ENCODE peak calls at places on chromosomes 16 and 17, in five cellular contexts. One of them, this sample, is unnamed.

GRCh38 chr17:12047977-12048376 is 27.3 kb downstream of the MAP2K4 start:
- DNase-seq in adrenal gland: peak; percentile 10
- DNase-seq in CD4-positive, CD25-positive, alpha-beta regulatory T cell: no peak
- DNase-seq in CD8-positive, alpha-beta T cell: no peak
- DNase-seq in fibroblast of the aortic adventitia: peak; percentile 14
- DNase-seq in this sample: no peak

GRCh38 chr17:81556175-81556691 is 4.1 kb upstream of the FAAP100 start:
- DNase-seq in adrenal gland: peak; percentile 67
- DNase-seq in CD4-positive, CD25-positive, alpha-beta regulatory T cell: no peak
- DNase-seq in CD8-positive, alpha-beta T cell: no peak
- DNase-seq in fibroblast of the aortic adventitia: no peak
- DNase-seq in this sample: no peak

GRCh38 chr17:82930924-82931695 is 91.3 kb upstream of the ZNF750 start:
- DNase-seq in adrenal gland: no peak
- DNase-seq in CD4-positive, CD25-positive, alpha-beta regulatory T cell: no peak
- DNase-seq in CD8-positive, alpha-beta T cell: no peak
- DNase-seq in fibroblast of the aortic adventitia: no peak
- DNase-seq in this sample: no peak

GRCh38 chr16:82044585-82044911 is 9.5 kb downstream of the HSD17B2 start:
- DNase-seq in adrenal gland: no peak
- DNase-seq in CD4-positive, CD25-positive, alpha-beta regulatory T cell: no peak
- DNase-seq in CD8-positive, alpha-beta T cell: no peak
- DNase-seq in fibroblast of the aortic adventitia: no peak
- DNase-seq in this sample: no peak

GRCh38 chr17:83199500-83200201 is 120.2 kb downstream of the METRNL start:
- DNase-seq in adrenal gland: peak; percentile 61
- DNase-seq in CD4-positive, CD25-positive, alpha-beta regulatory T cell: peak; percentile 32
- DNase-seq in CD8-positive, alpha-beta T cell: peak; percentile 48
- DNase-seq in fibroblast of the aortic adventitia: no peak
- DNase-seq in this sample: peak; percentile 82

GRCh38 chr17:17684901-17685774 is 3.9 kb downstream of the RAI1 start:
- DNase-seq in adrenal gland: no peak
- DNase-seq in CD4-positive, CD25-positive, alpha-beta regulatory T cell: no peak
- DNase-seq in CD8-positive, alpha-beta T cell: no peak
- DNase-seq in fibroblast of the aortic adventitia: peak; percentile 58
- DNase-seq in this sample: no peak

GRCh38 chr16:75385507-75386152 is 47.7 kb downstream of the CFDP1 start:
- DNase-seq in adrenal gland: peak; percentile 27
- DNase-seq in CD4-positive, CD25-positive, alpha-beta regulatory T cell: peak; percentile 64
- DNase-seq in CD8-positive, alpha-beta T cell: no peak
- DNase-seq in fibroblast of the aortic adventitia: peak; percentile 95
- DNase-seq in this sample: peak; percentile 46

GRCh38 chr17:4514206-4514605 is 15.5 kb downstream of the SPNS2 start:
- DNase-seq in adrenal gland: no peak
- DNase-seq in CD4-positive, CD25-positive, alpha-beta regulatory T cell: no peak
- DNase-seq in CD8-positive, alpha-beta T cell: no peak
- DNase-seq in fibroblast of the aortic adventitia: no peak
- DNase-seq in this sample: no peak

GRCh38 chr17:8222630-8223355 is 12.4 kb upstream of the AURKB start:
- DNase-seq in adrenal gland: peak; percentile 96
- DNase-seq in CD4-positive, CD25-positive, alpha-beta regulatory T cell: peak; percentile 89
- DNase-seq in CD8-positive, alpha-beta T cell: peak; percentile 90
- DNase-seq in fibroblast of the aortic adventitia: peak; percentile 97
- DNase-seq in this sample: peak; percentile 74

GRCh38 chr17:27976331-27976730 is 66.1 kb upstream of the NLK start:
- DNase-seq in adrenal gland: no peak
- DNase-seq in CD4-positive, CD25-positive, alpha-beta regulatory T cell: no peak
- DNase-seq in CD8-positive, alpha-beta T cell: no peak
- DNase-seq in fibroblast of the aortic adventitia: no peak
- DNase-seq in this sample: no peak

GRCh38 chr17:50858486-50859225 is 7.5 kb downstream of the TOB1 start:
- DNase-seq in adrenal gland: no peak
- DNase-seq in CD4-positive, CD25-positive, alpha-beta regulatory T cell: no peak
- DNase-seq in CD8-positive, alpha-beta T cell: no peak
- DNase-seq in fibroblast of the aortic adventitia: no peak
- DNase-seq in this sample: no peak

GRCh38 chr16:79334127-79334526 is 266.4 kb downstream of the MAF start:
- DNase-seq in adrenal gland: peak; percentile 20
- DNase-seq in CD4-positive, CD25-positive, alpha-beta regulatory T cell: no peak
- DNase-seq in CD8-positive, alpha-beta T cell: no peak
- DNase-seq in fibroblast of the aortic adventitia: no peak
- DNase-seq in this sample: no peak

DNA sequence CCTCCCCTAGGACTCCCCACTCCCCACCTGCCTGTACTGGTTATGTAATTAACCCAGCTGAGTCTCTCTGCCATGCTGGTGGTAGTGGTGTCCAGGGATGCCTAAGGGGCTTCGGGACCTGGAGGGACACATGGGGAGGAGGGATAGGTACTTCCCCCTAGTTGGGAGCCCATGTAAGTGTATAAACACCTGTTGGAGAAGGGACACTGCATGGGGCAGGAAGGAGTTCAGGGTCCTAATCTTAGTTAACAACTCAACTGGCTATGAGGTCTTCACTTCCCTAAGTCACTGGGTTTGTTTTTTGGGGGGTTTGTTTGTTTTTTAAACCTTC is 1.3 kb downstream of the RASL10B start:
- DNase-seq in adrenal gland: no peak
- DNase-seq in CD4-positive, CD25-positive, alpha-beta regulatory T cell: no peak
- DNase-seq in CD8-positive, alpha-beta T cell: no peak
- DNase-seq in fibroblast of the aortic adventitia: no peak
- DNase-seq in this sample: no peak
- H3K4me3 ChIP-seq in adrenal gland: no peak overlapping the region
- H3K4me3 ChIP-seq in CD4-positive, CD25-positive, alpha-beta regulatory T cell: no peak overlapping the region
- H3K4me3 ChIP-seq in CD8-positive, alpha-beta T cell: no peak overlapping the region
- H3K4me3 ChIP-seq in fibroblast of the aortic adventitia: no peak overlapping the region
- H3K4me3 ChIP-seq in this sample: no peak overlapping the region

GRCh38 chr16:10579965-10580918 is at the start of gene EMP2:
- DNase-seq in adrenal gland: peak; percentile 60
- DNase-seq in CD4-positive, CD25-positive, alpha-beta regulatory T cell: no peak
- DNase-seq in CD8-positive, alpha-beta T cell: no peak
- DNase-seq in fibroblast of the aortic adventitia: peak; percentile 60
- DNase-seq in this sample: no peak

GRCh38 chr16:10579575-10579964 is 828 bp downstream of the EMP2 start:
- DNase-seq in adrenal gland: no peak
- DNase-seq in CD4-positive, CD25-positive, alpha-beta regulatory T cell: no peak
- DNase-seq in CD8-positive, alpha-beta T cell: no peak
- DNase-seq in fibroblast of the aortic adventitia: peak; percentile 8
- DNase-seq in this sample: no peak

GRCh38 chr16:10577305-10578202 is 2.8 kb downstream of the EMP2 start:
- DNase-seq in adrenal gland: peak; percentile 7
- DNase-seq in CD4-positive, CD25-positive, alpha-beta regulatory T cell: no peak
- DNase-seq in CD8-positive, alpha-beta T cell: no peak
- DNase-seq in fibroblast of the aortic adventitia: peak; percentile 48
- DNase-seq in this sample: no peak

GRCh38 chr16:10576390-10577304 is 3.8 kb downstream of the EMP2 start:
- DNase-seq in adrenal gland: no peak
- DNase-seq in CD4-positive, CD25-positive, alpha-beta regulatory T cell: no peak
- DNase-seq in CD8-positive, alpha-beta T cell: no peak
- DNase-seq in fibroblast of the aortic adventitia: peak; percentile 15
- DNase-seq in this sample: no peak

DNA sequence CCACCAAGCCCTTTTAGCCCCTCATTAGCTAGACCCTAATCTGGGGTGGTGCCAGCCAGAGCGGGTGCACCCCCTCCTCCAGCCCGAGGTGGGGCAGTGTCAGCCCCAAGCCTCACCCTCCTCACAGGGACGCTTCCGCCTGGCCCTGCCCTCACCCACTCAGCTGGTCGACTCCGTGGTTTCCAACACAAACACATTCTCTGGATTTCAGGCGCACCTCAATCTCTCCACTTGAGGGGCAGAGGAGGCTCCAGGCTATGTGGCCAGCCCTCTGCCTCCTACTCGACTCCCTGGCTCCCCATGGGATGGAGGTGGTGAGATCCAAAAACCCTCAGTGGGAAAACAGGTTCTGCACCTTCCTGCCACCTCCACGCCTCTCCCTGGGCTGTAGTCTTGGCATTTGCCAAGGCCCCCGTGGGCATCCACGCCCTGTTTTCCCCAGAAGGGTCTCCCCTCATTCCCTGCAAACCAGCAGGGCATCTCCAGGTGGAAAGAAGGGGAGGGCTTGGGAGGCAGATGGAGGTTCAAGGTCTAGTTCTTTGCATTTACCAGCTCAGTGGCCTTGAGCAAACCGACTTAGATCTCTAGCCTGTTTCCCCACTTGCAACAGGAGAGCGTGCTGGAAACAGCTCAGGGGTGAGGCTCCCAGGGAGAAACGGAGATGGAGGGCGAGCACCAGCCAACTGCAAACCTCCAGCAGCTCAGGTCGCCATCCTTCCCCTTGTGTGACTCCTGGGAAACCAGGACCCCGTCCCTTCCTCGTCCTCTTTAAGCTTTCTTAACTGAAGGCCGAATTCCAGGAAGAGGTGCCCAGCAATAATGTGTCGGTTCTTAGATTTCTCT is 1.7 kb downstream of the EMP2 start:
- DNase-seq in adrenal gland: no peak
- DNase-seq in CD4-positive, CD25-positive, alpha-beta regulatory T cell: no peak
- DNase-seq in CD8-positive, alpha-beta T cell: no peak
- DNase-seq in fibroblast of the aortic adventitia: peak; percentile 20
- DNase-seq in this sample: no peak
- H3K4me3 ChIP-seq in adrenal gland: peak overlapping the region; percentile 77
- H3K4me3 ChIP-seq in CD4-positive, CD25-positive, alpha-beta regulatory T cell: no peak overlapping the region
- H3K4me3 ChIP-seq in CD8-positive, alpha-beta T cell: no peak overlapping the region
- H3K4me3 ChIP-seq in fibroblast of the aortic adventitia: peak overlapping the region; percentile 47
- H3K4me3 ChIP-seq in this sample: no peak overlapping the region

GRCh38 chr16:977896-978295 is 3.7 kb upstream of the SOX8 start:
- DNase-seq in adrenal gland: no peak
- DNase-seq in CD4-positive, CD25-positive, alpha-beta regulatory T cell: no peak
- DNase-seq in CD8-positive, alpha-beta T cell: no peak
- DNase-seq in fibroblast of the aortic adventitia: no peak
- DNase-seq in this sample: no peak

GRCh38 chr16:980595-980854 is 1.0 kb upstream of the SOX8 start:
- DNase-seq in adrenal gland: no peak
- DNase-seq in CD4-positive, CD25-positive, alpha-beta regulatory T cell: no peak
- DNase-seq in CD8-positive, alpha-beta T cell: no peak
- DNase-seq in fibroblast of the aortic adventitia: no peak
- DNase-seq in this sample: no peak

GRCh38 chr16:978403-978802 is 3.2 kb upstream of the SOX8 start:
- DNase-seq in adrenal gland: no peak
- DNase-seq in CD4-positive, CD25-positive, alpha-beta regulatory T cell: no peak
- DNase-seq in CD8-positive, alpha-beta T cell: no peak
- DNase-seq in fibroblast of the aortic adventitia: no peak
- DNase-seq in this sample: no peak

GRCh38 chr16:979859-980594 is 1.5 kb upstream of the SOX8 start:
- DNase-seq in adrenal gland: no peak
- DNase-seq in CD4-positive, CD25-positive, alpha-beta regulatory T cell: no peak
- DNase-seq in CD8-positive, alpha-beta T cell: no peak
- DNase-seq in fibroblast of the aortic adventitia: no peak
- DNase-seq in this sample: no peak

DNA sequence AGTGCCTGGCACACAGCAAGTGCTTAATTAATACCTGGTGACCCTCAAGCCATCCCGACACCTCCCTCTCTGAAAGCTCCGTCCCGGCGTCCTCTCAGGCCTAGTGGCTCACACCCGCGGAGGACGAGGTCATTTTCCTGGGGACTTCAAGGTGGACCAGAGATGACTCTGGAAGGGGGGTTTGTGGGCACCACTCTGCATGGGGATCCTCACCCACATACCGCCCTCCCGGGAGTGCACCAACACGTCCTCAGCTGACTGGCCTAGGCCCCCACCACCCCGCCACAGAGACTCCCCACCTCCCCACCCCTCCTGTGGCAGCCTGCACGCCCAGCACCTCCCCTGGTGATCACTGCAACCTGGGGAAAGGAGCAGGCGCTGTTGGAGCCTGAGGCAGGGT is 2.5 kb upstream of the SOX8 start:
- DNase-seq in adrenal gland: no peak
- DNase-seq in CD4-positive, CD25-positive, alpha-beta regulatory T cell: no peak
- DNase-seq in CD8-positive, alpha-beta T cell: no peak
- DNase-seq in fibroblast of the aortic adventitia: no peak
- DNase-seq in this sample: no peak
- H3K4me3 ChIP-seq in adrenal gland: no peak overlapping the region
- H3K4me3 ChIP-seq in CD4-positive, CD25-positive, alpha-beta regulatory T cell: no peak overlapping the region
- H3K4me3 ChIP-seq in CD8-positive, alpha-beta T cell: no peak overlapping the region
- H3K4me3 ChIP-seq in fibroblast of the aortic adventitia: no peak overlapping the region
- H3K4me3 ChIP-seq in this sample: no peak overlapping the region

DNA sequence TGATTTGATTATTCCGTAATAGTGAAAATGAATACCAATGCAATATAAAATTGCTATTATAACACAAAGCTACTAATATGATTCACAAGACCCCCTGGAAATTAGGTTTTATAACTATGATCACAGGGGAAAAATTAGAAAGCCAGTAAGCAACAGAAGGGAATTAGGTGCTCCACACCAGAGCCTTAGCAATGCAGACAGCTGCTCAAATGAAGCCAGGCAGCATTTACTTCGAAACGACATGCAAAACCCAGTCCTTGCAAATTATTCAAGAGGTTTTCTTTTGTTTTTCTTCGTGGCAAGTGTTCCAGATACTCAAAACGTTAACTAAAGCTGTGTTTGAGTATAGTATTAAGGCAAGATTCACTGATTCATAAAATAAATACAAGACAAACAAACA is 47.9 kb downstream of the TOX3 start:
- DNase-seq in adrenal gland: no peak
- DNase-seq in CD4-positive, CD25-positive, alpha-beta regulatory T cell: no peak
- DNase-seq in CD8-positive, alpha-beta T cell: no peak
- DNase-seq in fibroblast of the aortic adventitia: no peak
- DNase-seq in this sample: no peak
- H3K4me3 ChIP-seq in adrenal gland: no peak overlapping the region
- H3K4me3 ChIP-seq in CD4-positive, CD25-positive, alpha-beta regulatory T cell: no peak overlapping the region
- H3K4me3 ChIP-seq in CD8-positive, alpha-beta T cell: no peak overlapping the region
- H3K4me3 ChIP-seq in fibroblast of the aortic adventitia: no peak overlapping the region
- H3K4me3 ChIP-seq in this sample: no peak overlapping the region

GRCh38 chr17:44309472-44309871 is 1.1 kb downstream of the RUNDC3A start:
- DNase-seq in adrenal gland: no peak
- DNase-seq in CD4-positive, CD25-positive, alpha-beta regulatory T cell: no peak
- DNase-seq in CD8-positive, alpha-beta T cell: no peak
- DNase-seq in fibroblast of the aortic adventitia: no peak
- DNase-seq in this sample: no peak

GRCh38 chr17:44308320-44308818 is at the start of gene RUNDC3A:
- DNase-seq in adrenal gland: peak; percentile 91
- DNase-seq in CD4-positive, CD25-positive, alpha-beta regulatory T cell: peak; percentile 78
- DNase-seq in CD8-positive, alpha-beta T cell: peak; percentile 87
- DNase-seq in fibroblast of the aortic adventitia: peak; percentile 70
- DNase-seq in this sample: peak; percentile 38

GRCh38 chr17:44310188-44310587 is 1.8 kb downstream of the RUNDC3A start:
- DNase-seq in adrenal gland: no peak
- DNase-seq in CD4-positive, CD25-positive, alpha-beta regulatory T cell: no peak
- DNase-seq in CD8-positive, alpha-beta T cell: no peak
- DNase-seq in fibroblast of the aortic adventitia: no peak
- DNase-seq in this sample: no peak

GRCh38 chr17:44307387-44308186 is 814 bp upstream of the RUNDC3A start:
- DNase-seq in adrenal gland: peak; percentile 89
- DNase-seq in CD4-positive, CD25-positive, alpha-beta regulatory T cell: no peak
- DNase-seq in CD8-positive, alpha-beta T cell: peak; percentile 27
- DNase-seq in fibroblast of the aortic adventitia: peak; percentile 37
- DNase-seq in this sample: no peak

DNA sequence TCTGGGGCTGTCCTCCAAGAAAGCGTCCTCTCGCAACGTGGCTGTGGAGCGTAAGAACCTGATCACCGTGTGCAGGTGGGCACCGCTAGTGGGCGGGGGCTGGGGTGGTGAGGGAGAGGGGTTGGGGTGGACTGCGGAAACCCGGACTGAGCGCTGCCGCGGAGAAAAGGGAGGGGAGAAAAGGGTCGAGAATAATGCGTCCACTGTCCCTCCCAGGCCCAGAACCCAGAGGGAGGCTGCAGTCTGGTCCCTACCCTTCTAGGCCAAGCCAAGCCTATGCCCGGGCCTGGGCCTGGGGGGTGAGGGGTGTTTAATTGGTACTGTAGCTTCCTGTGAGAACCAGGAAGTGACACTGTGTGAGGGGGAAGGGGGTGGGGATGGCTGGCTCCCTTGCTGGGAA is 464 bp downstream of the RUNDC3A start:
- DNase-seq in adrenal gland: no peak
- DNase-seq in CD4-positive, CD25-positive, alpha-beta regulatory T cell: no peak
- DNase-seq in CD8-positive, alpha-beta T cell: peak; percentile 33
- DNase-seq in fibroblast of the aortic adventitia: no peak
- DNase-seq in this sample: no peak
- H3K4me3 ChIP-seq in adrenal gland: peak overlapping the region; percentile 46
- H3K4me3 ChIP-seq in CD4-positive, CD25-positive, alpha-beta regulatory T cell: no peak overlapping the region
- H3K4me3 ChIP-seq in CD8-positive, alpha-beta T cell: peak overlapping the region; percentile 41
- H3K4me3 ChIP-seq in fibroblast of the aortic adventitia: no peak overlapping the region
- H3K4me3 ChIP-seq in this sample: peak overlapping the region; percentile 12

This sample was measured in HL-60.